ENCODE peak calls at places on chromosome 12, in nine cellular contexts. B is breast epithelium, O is tibial artery, P is HCT116, K is lower lobe of right lung, W is A549, L is ovary, Y is tibial nerve, C is neural progenitor cell. Z is an unnamed sample. For H3K4me1, the result is how much of the 10 kb centered on the place peaks cover.

GRCh38 chr12:106774808-106775524 is 484 bp downstream of the RIC8B start:
- DNase-seq in B (no peak), O (no peak), P (no peak), K (no peak), W (no peak), L (no peak), Y (no peak), C (no peak), Z (no peak)

GRCh38 chr12:53414756-53415417 is 8.8 kb upstream of the AMHR2 start:
- DNase-seq in B (no peak), O (no peak), P (no peak), K (no peak), W (no peak), L (no peak), Y (no peak), C (peak), Z (no peak)

GRCh38 chr12:49875115-49875720 is 28.5 kb downstream of the FAIM2 start:
- DNase-seq in B (no peak), O (no peak), P (no peak), K (no peak), W (no peak), L (peak), Y (no peak), C (no peak), Z (no peak)

GRCh38 chr12:125453751-125454150 is 388.5 kb downstream of the AACS start:
- DNase-seq in B (no peak), O (no peak), P (no peak), K (no peak), W (no peak), L (no peak), Y (no peak), C (peak), Z (no peak)

GRCh38 chr12:16939871-16940306 is 333.9 kb upstream of the LMO3 start:
- DNase-seq in B (no peak), O (no peak), P (peak), K (peak), W (peak), L (no peak), Y (no peak), C (peak), Z (no peak)

GRCh38 chr12:53214687-53215455 is 7.8 kb upstream of the ITGB7 start:
- DNase-seq in B (no peak), O (no peak), P (no peak), K (no peak), W (no peak), L (no peak), Y (no peak), C (no peak), Z (no peak)

GRCh38 chr12:119229837-119230236 is 51.1 kb downstream of the HSPB8 start:
- DNase-seq in B (no peak), O (no peak), P (peak), K (no peak), W (peak), L (no peak), Y (no peak), C (peak), Z (no peak)

GRCh38 chr12:30753761-30754382 is 879 bp downstream of the CAPRIN2 start:
- DNase-seq in B (no peak), O (no peak), P (no peak), K (no peak), W (peak), L (no peak), Y (no peak), C (peak), Z (no peak)

GRCh38 chr12:105334001-105334400 is 3.5 kb downstream of the C12orf75 start:
- DNase-seq in B (no peak), O (no peak), P (no peak), K (no peak), W (no peak), L (no peak), Y (no peak), C (no peak), Z (no peak)

GRCh38 chr12:105337391-105337790 is 6.9 kb downstream of the C12orf75 start:
- DNase-seq in B (no peak), O (no peak), P (no peak), K (no peak), W (no peak), L (no peak), Y (no peak), C (no peak), Z (no peak)

GRCh38 chr12:105334568-105334967 is 4.1 kb downstream of the C12orf75 start:
- DNase-seq in B (no peak), O (no peak), P (no peak), K (no peak), W (no peak), L (no peak), Y (no peak), C (no peak), Z (no peak)

GRCh38 chr12:105336411-105336810 is 5.9 kb downstream of the C12orf75 start:
- DNase-seq in B (no peak), O (no peak), P (no peak), K (no peak), W (no peak), L (no peak), Y (no peak), C (no peak), Z (no peak)

DNA sequence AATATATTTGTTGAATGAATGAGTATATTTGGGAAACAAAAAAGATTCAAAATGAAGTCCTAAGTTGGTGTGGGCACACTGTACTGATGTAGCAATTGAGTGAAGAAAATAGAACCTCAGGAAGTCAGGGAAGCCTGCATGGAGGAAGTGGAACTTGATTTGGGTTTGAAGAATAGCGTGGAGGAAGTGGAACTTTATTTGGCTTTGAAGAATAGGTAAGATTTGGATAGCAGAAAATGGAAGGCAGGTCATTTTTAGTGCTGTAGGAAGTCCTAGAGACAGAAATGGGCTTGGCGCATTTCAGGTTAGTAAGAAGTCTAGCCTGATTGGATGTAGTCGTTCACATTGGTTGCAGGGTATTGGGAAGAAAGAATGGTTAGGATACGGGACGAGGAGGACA is 5.4 kb downstream of the C12orf75 start:
- DNase-seq in B (no peak), O (no peak), P (no peak), K (no peak), W (no peak), L (no peak), Y (no peak), C (no peak), Z (no peak)
- H3K27ac ChIP-seq in B (no peak), O (peak), P (no peak), K (no peak), W (peak), L (no peak), Y (no peak), C (no peak), Z (no peak)

GRCh38 chr12:6772331-6772695 is at the start of gene LAG3:
- DNase-seq in B (no peak), O (no peak), P (no peak), K (no peak), W (no peak), L (peak), Y (no peak), C (no peak), Z (no peak)

GRCh38 chr12:6774557-6775062 is 2.3 kb downstream of the LAG3 start:
- DNase-seq in B (no peak), O (no peak), P (no peak), K (no peak), W (no peak), L (no peak), Y (no peak), C (no peak), Z (peak)

GRCh38 chr12:6771509-6772330 is 600 bp upstream of the LAG3 start:
- DNase-seq in B (no peak), O (no peak), P (no peak), K (no peak), W (no peak), L (no peak), Y (no peak), C (no peak), Z (no peak)

GRCh38 chr12:6773662-6774351 is 1.5 kb downstream of the LAG3 start:
- DNase-seq in B (no peak), O (no peak), P (no peak), K (no peak), W (no peak), L (no peak), Y (no peak), C (peak), Z (no peak)

DNA sequence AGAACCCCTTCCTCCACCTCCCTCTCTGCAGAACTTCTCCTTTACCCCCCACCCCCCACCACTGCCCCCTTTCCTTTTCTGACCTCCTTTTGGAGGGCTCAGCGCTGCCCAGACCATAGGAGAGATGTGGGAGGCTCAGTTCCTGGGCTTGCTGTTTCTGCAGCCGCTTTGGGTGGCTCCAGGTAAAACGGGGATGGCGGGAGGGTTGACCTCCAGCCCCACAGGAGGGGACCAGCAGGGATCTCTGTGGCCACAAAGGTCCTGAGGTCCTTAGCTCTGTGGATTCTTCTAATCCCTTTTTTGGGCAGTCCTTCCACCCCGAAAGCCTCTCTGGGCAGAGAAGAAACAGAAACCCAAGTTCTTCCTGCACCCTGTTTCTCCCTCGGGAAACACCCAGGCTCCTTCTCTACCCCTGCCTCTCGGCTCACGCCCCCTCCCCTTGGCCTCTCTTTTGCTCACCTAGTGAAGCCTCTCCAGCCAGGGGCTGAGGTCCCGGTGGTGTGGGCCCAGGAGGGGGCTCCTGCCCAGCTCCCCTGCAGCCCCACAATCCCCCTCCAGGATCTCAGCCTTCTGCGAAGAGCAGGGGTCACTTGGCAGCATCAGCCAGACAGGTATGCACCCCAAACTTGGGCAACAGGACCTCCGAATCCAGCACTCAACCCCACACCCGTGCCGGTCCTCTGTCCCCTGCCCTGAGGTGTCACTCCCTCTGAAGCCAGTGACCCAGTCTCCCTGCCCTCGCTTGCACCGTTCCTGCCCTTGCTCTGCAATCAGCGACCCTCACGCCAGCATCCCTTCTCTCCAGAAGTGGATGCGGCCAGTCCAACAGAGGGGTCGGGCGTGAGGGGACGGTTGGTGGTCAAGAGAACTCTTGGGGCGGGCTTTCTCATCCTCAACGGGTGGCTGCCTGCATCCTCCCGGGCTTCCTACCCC is 675 bp downstream of the LAG3 start:
- DNase-seq in B (no peak), O (no peak), P (no peak), K (no peak), W (no peak), L (no peak), Y (no peak), C (peak), Z (no peak)
- H3K4me1 ChIP-seq in B (under half), O (under half), P (under half), K (under half), W (under half), L (under half), Y (under half), C (half or more), Z (under half)

GRCh38 chr12:71727958-71728357 is 26.7 kb upstream of the RAB21 start:
- DNase-seq in B (no peak), O (no peak), P (no peak), K (no peak), W (no peak), L (no peak), Y (no peak), C (no peak), Z (no peak)

GRCh38 chr12:71731439-71732356 is 23.0 kb upstream of the RAB21 start:
- DNase-seq in B (no peak), O (no peak), P (no peak), K (no peak), W (peak), L (no peak), Y (no peak), C (peak), Z (no peak)

GRCh38 chr12:71726548-71726947 is 28.1 kb upstream of the RAB21 start:
- DNase-seq in B (no peak), O (no peak), P (no peak), K (no peak), W (no peak), L (no peak), Y (no peak), C (no peak), Z (no peak)

GRCh38 chr12:71732357-71732712 is 22.3 kb upstream of the RAB21 start:
- DNase-seq in B (no peak), O (no peak), P (no peak), K (no peak), W (no peak), L (no peak), Y (no peak), C (no peak), Z (no peak)

GRCh38 chr12:71730936-71731335 is 23.7 kb upstream of the RAB21 start:
- DNase-seq in B (no peak), O (no peak), P (no peak), K (no peak), W (no peak), L (no peak), Y (no peak), C (no peak), Z (no peak)
- H3K4me3 ChIP-seq in B (no peak), O (no peak), P (no peak), K (no peak), W (no peak), L (no peak), Y (no peak), C (no peak), Z (no peak)

DNA sequence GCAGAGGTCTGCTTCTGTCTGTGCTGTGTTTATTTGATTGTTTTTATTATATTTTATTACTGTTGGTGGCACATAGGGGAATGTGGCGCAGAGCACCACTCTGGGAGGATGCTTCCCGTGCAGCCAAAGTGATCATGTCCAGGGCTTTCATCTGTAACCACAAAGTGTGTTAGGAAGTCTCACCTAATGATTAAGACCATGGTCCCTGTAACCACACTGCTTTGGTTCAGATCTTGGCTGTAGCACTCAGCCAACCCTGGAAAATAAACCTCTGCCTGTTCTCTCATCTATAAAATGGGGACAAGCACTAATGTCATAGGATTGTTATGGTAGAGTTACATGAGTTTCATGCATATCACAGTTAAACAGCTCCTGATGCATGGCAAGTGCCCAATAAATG is 1.9 kb downstream of the RESF1 start:
- DNase-seq in B (no peak), O (no peak), P (no peak), K (no peak), W (no peak), L (no peak), Y (no peak), C (no peak), Z (no peak)
- H3K27ac ChIP-seq in B (no peak), O (no peak), P (no peak), K (peak), W (no peak), L (peak), Y (no peak), C (no peak), Z (peak)